ENCODE peak calls at places on chromosomes 4 and X, in nine cellular contexts. I is cardiac septum; O is AML-193; D is natural killer cell treated with Interleukin-12 subunit alpha and Interleukin-12 subunit beta and Interleukin-15 and Interleukin-18, amount 100 ng/mL, for 72 hours; Y is HTR-8/SVneo; W is SJSA1; S is brain microvascular endothelial cell; A is neural progenitor cell; E is HAP-1. B is an unnamed sample.

GRCh38 chr4:87037921-87038320 is 103.1 kb downstream of the AFF1 start:
- DNase-seq in I (no peak), O (no peak), D (no peak), Y (no peak), W (no peak), S (no peak), A (no peak), E (no peak), B (no peak)

GRCh38 chr4:120842046-120842445 is 80.5 kb downstream of the PRDM5 start:
- DNase-seq in I (no peak), O (no peak), D (no peak), Y (no peak), W (no peak), S (peak; percentile 78), A (no peak), E (no peak), B (no peak)

GRCh38 chrX:126551306-126551705 is 1.3 kb downstream of the DCAF12L1 start:
- DNase-seq in I (no peak), O (no peak), D (no peak), Y (no peak), W (no peak), S (no peak), A (no peak), E (no peak), B (no peak)

GRCh38 chr4:187619319-187619718 is 376.3 kb upstream of the ZFP42 start:
- DNase-seq in I (no peak), O (no peak), D (no peak), Y (no peak), W (no peak), S (no peak), A (no peak), E (no peak), B (no peak)

GRCh38 chr4:110165382-110166285 is 32.8 kb downstream of the ELOVL6 start:
- DNase-seq in I (no peak), O (peak; percentile 29), D (no peak), Y (no peak), W (peak; percentile 49), S (peak; percentile 88), A (peak; percentile 8), E (peak; percentile 23), B (no peak)

GRCh38 chrX:3807906-3808305 is 94.5 kb upstream of the PRKX start:
- DNase-seq in I (no peak), O (no peak), D (no peak), Y (no peak), W (no peak), S (no peak), A (no peak), E (no peak), B (no peak)

GRCh38 chrX:53526999-53527398 is 92.8 kb upstream of the HSD17B10 start:
- DNase-seq in I (no peak), O (no peak), D (no peak), Y (no peak), W (no peak), S (no peak), A (no peak), E (no peak), B (no peak)

GRCh38 chrX:40476958-40477357 is 103.8 kb upstream of the ATP6AP2 start:
- DNase-seq in I (no peak), O (no peak), D (no peak), Y (no peak), W (no peak), S (no peak), A (no peak), E (no peak), B (no peak)

GRCh38 chr4:3440979-3441500 is 728 bp upstream of the HGFAC start:
- DNase-seq in I (no peak), O (no peak), D (peak; percentile 60), Y (no peak), W (peak; percentile 55), S (no peak), A (no peak), E (no peak), B (no peak)

GRCh38 chr4:163372035-163372434 is 28.3 kb downstream of the NPY5R start:
- DNase-seq in I (no peak), O (no peak), D (no peak), Y (no peak), W (no peak), S (no peak), A (no peak), E (no peak), B (no peak)

GRCh38 chr4:137307806-137308205 is 224.5 kb downstream of the PCDH18 start:
- DNase-seq in I (no peak), O (no peak), D (no peak), Y (peak; percentile 14), W (no peak), S (peak; percentile 86), A (no peak), E (peak; percentile 10), B (no peak)

GRCh38 chr4:22052076-22052475 is 103.5 kb upstream of the KCNIP4 start:
- DNase-seq in I (no peak), O (no peak), D (no peak), Y (no peak), W (no peak), S (no peak), A (no peak), E (no peak), B (no peak)

GRCh38 chr4:168021666-168022065 is 70.7 kb upstream of the ANXA10 start:
- DNase-seq in I (no peak), O (no peak), D (no peak), Y (no peak), W (no peak), S (peak; percentile 27), A (no peak), E (no peak), B (no peak)

GRCh38 chrX:70481871-70482270 is 37.2 kb downstream of the DLG3 start:
- DNase-seq in I (no peak), O (no peak), D (no peak), Y (no peak), W (no peak), S (no peak), A (no peak), E (no peak), B (no peak)